ENCODE peak calls at places on chromosomes 4 and X, in five cellular contexts. F is OCI-LY7, O is cardiac fibroblast, A is lower leg skin, P is HFFc6. M is an unnamed sample.

GRCh38 chrX:20067709-20068315 is 48.9 kb downstream of the MAP7D2 start:
- DNase-seq in F (no peak), O (peak; percentile 84), A (peak; percentile 56), P (peak; percentile 72), M (peak; percentile 74)

GRCh38 chrX:40314070-40314469 is 216.3 kb upstream of the BCOR start:
- DNase-seq in F (no peak), O (no peak), A (no peak), P (no peak), M (no peak)

GRCh38 chr4:144709793-144710525 is 64.0 kb downstream of the HHIP start:
- DNase-seq in F (no peak), O (peak; percentile 59), A (no peak), P (peak; percentile 68), M (peak; percentile 24)

GRCh38 chr4:152585036-152585439 is 49.1 kb upstream of the FBXW7 start:
- DNase-seq in F (peak; percentile 26), O (no peak), A (no peak), P (no peak), M (no peak)

GRCh38 chr4:87087015-87087920 is 133.2 kb downstream of the KLHL8 start:
- DNase-seq in F (no peak), O (no peak), A (no peak), P (peak; percentile 32), M (no peak)

GRCh38 chrX:45781901-45782553 is 581.4 kb upstream of the DIPK2B start:
- DNase-seq in F (no peak), O (peak; percentile 73), A (no peak), P (peak; percentile 66), M (peak; percentile 52)

GRCh38 chrX:23752740-23753435 is 9.8 kb upstream of the ACOT9 start:
- DNase-seq in F (no peak), O (peak; percentile 37), A (no peak), P (peak; percentile 74), M (peak; percentile 53)

GRCh38 chrX:22577181-22577580 is 304.5 kb downstream of the CBLL2 start:
- DNase-seq in F (no peak), O (peak; percentile 36), A (no peak), P (peak; percentile 70), M (peak; percentile 30)

GRCh38 chr4:37662306-37662705 is 23.9 kb downstream of the RELL1 start:
- DNase-seq in F (no peak), O (no peak), A (no peak), P (no peak), M (no peak)

GRCh38 chrX:48482526-48482925 is 6.5 kb downstream of the FTSJ1 start:
- DNase-seq in F (no peak), O (no peak), A (no peak), P (no peak), M (no peak)

GRCh38 chrX:56288607-56289006 is 56.5 kb downstream of the KLF8 start:
- DNase-seq in F (no peak), O (no peak), A (no peak), P (no peak), M (no peak)

M was measured in GM03348.